ENCODE peak calls at places on chromosomes 2 and 18, in four cellular contexts. One of them, this sample, is unnamed.

GRCh38 chr2:238653436-238654109 is 194.3 kb upstream of the TWIST2 start:
- DNase-seq in bronchial epithelial cell: no peak
- DNase-seq in GM12865: no peak
- DNase-seq in HFF-Myc: no peak
- DNase-seq in this sample: no peak

GRCh38 chr2:78290581-78291214 is 734.8 kb upstream of the REG3G start:
- DNase-seq in HFF-Myc: no peak
- DNase-seq in bronchial epithelial cell: no peak
- DNase-seq in GM12865: no peak
- DNase-seq in this sample: no peak

GRCh38 chr2:44107086-44107740 is 61.5 kb upstream of the PPM1B start:
- DNase-seq in bronchial epithelial cell: no peak
- DNase-seq in HFF-Myc: no peak
- DNase-seq in GM12865: peak; percentile 85
- DNase-seq in this sample: no peak

GRCh38 chr18:37663446-37663845 is 97.8 kb upstream of the CELF4 start:
- DNase-seq in bronchial epithelial cell: no peak
- DNase-seq in GM12865: no peak
- DNase-seq in HFF-Myc: no peak
- DNase-seq in this sample: no peak

GRCh38 chr2:219688560-219689445 is 61.4 kb downstream of the SLC4A3 start:
- DNase-seq in GM12865: no peak
- DNase-seq in HFF-Myc: peak; percentile 75
- DNase-seq in bronchial epithelial cell: peak; percentile 93
- DNase-seq in this sample: no peak

GRCh38 chr2:139175510-139175909 is 395.3 kb upstream of the NXPH2 start:
- DNase-seq in GM12865: no peak
- DNase-seq in HFF-Myc: no peak
- DNase-seq in bronchial epithelial cell: no peak
- DNase-seq in this sample: no peak

GRCh38 chr2:172102858-172103359 is at the start of gene DLX2:
- DNase-seq in bronchial epithelial cell: peak; percentile 70
- DNase-seq in GM12865: peak; percentile 90
- DNase-seq in HFF-Myc: no peak
- DNase-seq in this sample: peak; percentile 57

GRCh38 chr2:149799296-149799695 is 211.7 kb upstream of the MMADHC start:
- DNase-seq in bronchial epithelial cell: peak; percentile 55
- DNase-seq in HFF-Myc: peak; percentile 2
- DNase-seq in GM12865: peak; percentile 6
- DNase-seq in this sample: no peak

GRCh38 chr2:9490789-9491188 is 16.4 kb downstream of the IAH1 start:
- DNase-seq in bronchial epithelial cell: no peak
- DNase-seq in HFF-Myc: no peak
- DNase-seq in GM12865: no peak
- DNase-seq in this sample: no peak

GRCh38 chr2:44184106-44184505 is 15.4 kb downstream of the PPM1B start:
- DNase-seq in bronchial epithelial cell: no peak
- DNase-seq in GM12865: no peak
- DNase-seq in HFF-Myc: no peak
- DNase-seq in this sample: no peak

GRCh38 chr2:161161074-161161577 is 898 bp downstream of the TANK start:
- DNase-seq in bronchial epithelial cell: no peak
- DNase-seq in GM12865: peak; percentile 72
- DNase-seq in HFF-Myc: no peak
- DNase-seq in this sample: no peak

GRCh38 chr2:50335433-50335832 is 696.5 kb downstream of the NRXN1 start:
- DNase-seq in HFF-Myc: no peak
- DNase-seq in GM12865: no peak
- DNase-seq in bronchial epithelial cell: no peak
- DNase-seq in this sample: no peak

GRCh38 chr2:207230261-207231105 is 64.7 kb upstream of the KLF7 start:
- DNase-seq in HFF-Myc: no peak
- DNase-seq in GM12865: peak; percentile 14
- DNase-seq in bronchial epithelial cell: no peak
- DNase-seq in this sample: no peak

DNA sequence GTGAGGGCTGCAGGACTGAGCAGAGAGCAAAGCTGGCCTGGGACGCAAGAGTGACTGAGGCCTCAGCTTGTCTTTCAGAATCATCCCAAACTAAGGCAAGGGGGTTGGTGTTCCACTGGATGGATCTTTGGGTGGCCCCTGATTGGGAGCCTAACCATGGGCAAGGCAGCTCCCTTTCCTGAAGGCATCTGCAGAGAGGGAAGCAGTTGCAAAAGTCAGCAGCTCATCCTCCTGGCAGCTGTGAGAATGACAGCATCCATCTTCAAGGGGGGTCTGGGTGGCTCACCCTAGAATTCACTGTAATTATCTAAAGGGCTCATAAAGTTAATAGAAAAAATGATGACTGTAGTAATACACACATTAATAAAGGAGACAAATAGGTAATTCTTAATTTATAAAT is 46.5 kb upstream of the RAB31 start:
- DNase-seq in GM12865: no peak
- DNase-seq in bronchial epithelial cell: peak; percentile 41
- DNase-seq in HFF-Myc: no peak
- DNase-seq in this sample: no peak
- TF ChIP-seq CTCF in GM12865: no peak
- TF ChIP-seq CTCF in bronchial epithelial cell: peak; percentile 42
- TF ChIP-seq CTCF in HFF-Myc: peak; percentile 35
- TF ChIP-seq CTCF in this sample: peak; percentile 44

GRCh38 chr2:241859436-241860183 is 916 bp upstream of the PDCD1 start:
- DNase-seq in HFF-Myc: no peak
- DNase-seq in GM12865: peak; percentile 81
- DNase-seq in bronchial epithelial cell: no peak
- DNase-seq in this sample: no peak
- TF ChIP-seq CTCF in HFF-Myc: no peak
- TF ChIP-seq CTCF in GM12865: peak; percentile 41
- TF ChIP-seq CTCF in bronchial epithelial cell: peak; percentile 23
- TF ChIP-seq CTCF in this sample: peak; percentile 34

GRCh38 chr2:99609851-99610381 is 120.1 kb upstream of the REV1 start:
- DNase-seq in HFF-Myc: no peak
- DNase-seq in bronchial epithelial cell: peak; percentile 2
- DNase-seq in GM12865: no peak
- DNase-seq in this sample: no peak

GRCh38 chr2:99611034-99611433 is 121.2 kb upstream of the REV1 start:
- DNase-seq in HFF-Myc: no peak
- DNase-seq in bronchial epithelial cell: no peak
- DNase-seq in GM12865: no peak
- DNase-seq in this sample: no peak

GRCh38 chr2:99608861-99609260 is 119.0 kb upstream of the REV1 start:
- DNase-seq in bronchial epithelial cell: no peak
- DNase-seq in HFF-Myc: no peak
- DNase-seq in GM12865: no peak
- DNase-seq in this sample: no peak

GRCh38 chr2:99607454-99607853 is 117.6 kb upstream of the REV1 start:
- DNase-seq in HFF-Myc: no peak
- DNase-seq in GM12865: no peak
- DNase-seq in bronchial epithelial cell: no peak
- DNase-seq in this sample: no peak

DNA sequence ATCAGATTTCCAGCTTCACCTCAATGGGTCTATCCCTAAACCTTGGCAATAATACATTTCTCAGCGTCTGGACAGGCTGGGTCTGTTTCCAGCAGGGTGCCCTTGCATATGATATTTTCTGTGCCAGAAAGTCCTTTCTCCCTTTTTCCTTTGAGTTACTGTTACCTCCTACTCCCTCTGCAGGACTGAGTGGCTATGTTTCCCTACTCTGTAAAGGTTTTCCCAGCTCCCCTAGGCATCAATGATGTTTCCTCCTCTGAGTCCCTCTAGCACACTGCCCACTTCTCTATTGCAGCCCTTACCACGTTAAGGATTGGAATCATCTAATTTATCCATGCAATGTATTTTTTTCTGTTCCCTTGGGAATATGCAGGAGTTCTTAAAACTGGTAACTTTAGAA is 118.3 kb upstream of the REV1 start:
- DNase-seq in GM12865: no peak
- DNase-seq in bronchial epithelial cell: no peak
- DNase-seq in HFF-Myc: no peak
- DNase-seq in this sample: no peak
- TF ChIP-seq CTCF in GM12865: no peak
- TF ChIP-seq CTCF in bronchial epithelial cell: no peak
- TF ChIP-seq CTCF in HFF-Myc: no peak
- TF ChIP-seq CTCF in this sample: peak; percentile 41

DNA sequence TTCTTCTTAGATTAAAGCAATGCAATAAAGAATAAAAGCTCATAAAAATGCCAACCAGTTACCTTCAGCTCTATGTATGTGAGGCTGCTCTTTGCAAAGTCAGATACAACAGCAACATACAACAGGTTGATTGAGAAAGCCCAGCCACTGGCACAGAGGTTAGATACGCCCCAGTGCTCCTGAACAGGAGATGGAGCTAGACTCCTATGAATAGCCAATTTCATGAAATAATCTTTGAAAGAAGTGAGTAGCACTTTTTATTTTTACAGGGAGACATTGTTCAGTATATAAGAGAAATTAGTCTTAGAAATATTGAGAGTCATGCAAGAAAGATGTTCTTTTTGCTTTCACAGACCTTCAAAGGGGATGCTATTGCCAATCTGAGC is 362.4 kb upstream of the MEX3C start:
- DNase-seq in bronchial epithelial cell: peak; percentile 8
- DNase-seq in HFF-Myc: no peak
- DNase-seq in GM12865: no peak
- DNase-seq in this sample: no peak
- TF ChIP-seq CTCF in bronchial epithelial cell: peak; percentile 22
- TF ChIP-seq CTCF in HFF-Myc: no peak
- TF ChIP-seq CTCF in GM12865: no peak
- TF ChIP-seq CTCF in this sample: no peak

DNA sequence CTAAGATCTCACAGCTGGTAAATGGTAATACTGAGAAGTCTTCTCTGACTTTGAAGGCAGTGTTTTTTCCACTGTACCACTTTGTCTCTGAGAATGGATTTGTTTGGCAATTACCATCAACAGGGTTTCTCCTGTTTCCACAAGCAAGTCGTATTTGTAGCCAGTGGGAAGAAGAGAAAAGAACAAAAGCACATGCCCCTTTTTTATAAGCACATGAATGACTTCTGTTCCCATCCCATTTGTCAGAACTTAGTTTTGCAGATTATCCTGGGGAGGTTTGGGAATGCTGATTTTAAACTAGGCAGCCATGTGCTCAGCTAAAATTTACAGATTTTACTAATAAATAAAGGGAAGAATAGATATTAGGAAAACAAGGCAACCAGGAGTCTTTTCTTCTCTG is 92.9 kb upstream of the ZSWIM2 start:
- DNase-seq in GM12865: no peak
- DNase-seq in HFF-Myc: no peak
- DNase-seq in bronchial epithelial cell: no peak
- DNase-seq in this sample: no peak
- TF ChIP-seq CTCF in GM12865: no peak
- TF ChIP-seq CTCF in HFF-Myc: no peak
- TF ChIP-seq CTCF in bronchial epithelial cell: no peak
- TF ChIP-seq CTCF in this sample: no peak